ENCODE peak calls at places on chromosomes 11 and 22, in nine cellular contexts. One of them, this sample, is unnamed.

GRCh38 chr11:122069946-122070345 is 46.1 kb downstream of the BLID start:
- DNase-seq in HepG2: peak
- DNase-seq in A549: peak
- DNase-seq in transverse colon: peak
- DNase-seq in stomach: peak
- DNase-seq in tibial nerve: peak
- DNase-seq in GM12878: no peak
- DNase-seq in sigmoid colon: peak
- DNase-seq in suprapubic skin: no peak
- DNase-seq in this sample: peak

GRCh38 chr22:27100789-27101188 is 443.4 kb downstream of the MIAT start:
- DNase-seq in HepG2: no peak
- DNase-seq in A549: no peak
- DNase-seq in transverse colon: no peak
- DNase-seq in stomach: no peak
- DNase-seq in tibial nerve: no peak
- DNase-seq in GM12878: no peak
- DNase-seq in sigmoid colon: peak
- DNase-seq in suprapubic skin: no peak
- DNase-seq in this sample: peak

GRCh38 chr22:48146426-48146825 is 1384.0 kb downstream of the TBC1D22A start:
- DNase-seq in HepG2: no peak
- DNase-seq in A549: no peak
- DNase-seq in transverse colon: no peak
- DNase-seq in stomach: no peak
- DNase-seq in tibial nerve: no peak
- DNase-seq in GM12878: no peak
- DNase-seq in sigmoid colon: no peak
- DNase-seq in suprapubic skin: peak
- DNase-seq in this sample: no peak

GRCh38 chr22:30298005-30298701 is 8.8 kb upstream of the CASTOR1 start:
- DNase-seq in HepG2: no peak
- DNase-seq in A549: no peak
- DNase-seq in transverse colon: peak
- DNase-seq in stomach: peak
- DNase-seq in tibial nerve: no peak
- DNase-seq in GM12878: no peak
- DNase-seq in sigmoid colon: no peak
- DNase-seq in suprapubic skin: no peak
- DNase-seq in this sample: no peak

GRCh38 chr11:129992161-129992944 is 10.3 kb downstream of the PRDM10 start:
- DNase-seq in HepG2: peak
- DNase-seq in A549: peak
- DNase-seq in transverse colon: peak
- DNase-seq in stomach: peak
- DNase-seq in tibial nerve: no peak
- DNase-seq in GM12878: no peak
- DNase-seq in sigmoid colon: no peak
- DNase-seq in suprapubic skin: no peak
- DNase-seq in this sample: no peak

GRCh38 chr22:43225609-43226008 is 38.7 kb upstream of the TTLL12 start:
- DNase-seq in HepG2: no peak
- DNase-seq in A549: no peak
- DNase-seq in transverse colon: no peak
- DNase-seq in stomach: no peak
- DNase-seq in tibial nerve: no peak
- DNase-seq in GM12878: no peak
- DNase-seq in sigmoid colon: no peak
- DNase-seq in suprapubic skin: no peak
- DNase-seq in this sample: no peak

GRCh38 chr22:46057762-46058420 is 80.9 kb upstream of the WNT7B start:
- DNase-seq in HepG2: no peak
- DNase-seq in A549: no peak
- DNase-seq in transverse colon: peak
- DNase-seq in stomach: peak
- DNase-seq in tibial nerve: peak
- DNase-seq in GM12878: peak
- DNase-seq in sigmoid colon: peak
- DNase-seq in suprapubic skin: peak
- DNase-seq in this sample: peak

GRCh38 chr22:46688949-46689348 is 49.1 kb downstream of the CERK start:
- DNase-seq in HepG2: no peak
- DNase-seq in A549: no peak
- DNase-seq in transverse colon: peak
- DNase-seq in stomach: peak
- DNase-seq in tibial nerve: no peak
- DNase-seq in GM12878: no peak
- DNase-seq in sigmoid colon: no peak
- DNase-seq in suprapubic skin: no peak
- DNase-seq in this sample: no peak

GRCh38 chr11:62556872-62557631 is 10.4 kb upstream of the AHNAK start:
- DNase-seq in HepG2: no peak
- DNase-seq in A549: no peak
- DNase-seq in transverse colon: peak
- DNase-seq in stomach: no peak
- DNase-seq in tibial nerve: no peak
- DNase-seq in GM12878: peak
- DNase-seq in sigmoid colon: no peak
- DNase-seq in suprapubic skin: no peak
- DNase-seq in this sample: no peak

GRCh38 chr22:30240541-30241417 is 5.8 kb downstream of the LIF start:
- DNase-seq in HepG2: no peak
- DNase-seq in A549: no peak
- DNase-seq in transverse colon: no peak
- DNase-seq in stomach: no peak
- DNase-seq in tibial nerve: no peak
- DNase-seq in GM12878: no peak
- DNase-seq in sigmoid colon: no peak
- DNase-seq in suprapubic skin: no peak
- DNase-seq in this sample: no peak

GRCh38 chr11:20088368-20089260 is 71.7 kb downstream of the DBX1 start:
- DNase-seq in HepG2: no peak
- DNase-seq in A549: no peak
- DNase-seq in transverse colon: no peak
- DNase-seq in stomach: no peak
- DNase-seq in tibial nerve: no peak
- DNase-seq in GM12878: no peak
- DNase-seq in sigmoid colon: no peak
- DNase-seq in suprapubic skin: no peak
- DNase-seq in this sample: no peak

GRCh38 chr11:125451400-125452124 is 44.5 kb downstream of the FEZ1 start:
- DNase-seq in HepG2: no peak
- DNase-seq in A549: no peak
- DNase-seq in transverse colon: peak
- DNase-seq in stomach: peak
- DNase-seq in tibial nerve: peak
- DNase-seq in GM12878: no peak
- DNase-seq in sigmoid colon: peak
- DNase-seq in suprapubic skin: peak
- DNase-seq in this sample: peak

GRCh38 chr11:14422052-14422813 is 63.2 kb upstream of the RRAS2 start:
- DNase-seq in HepG2: peak
- DNase-seq in A549: peak
- DNase-seq in transverse colon: peak
- DNase-seq in stomach: peak
- DNase-seq in tibial nerve: peak
- DNase-seq in GM12878: no peak
- DNase-seq in sigmoid colon: peak
- DNase-seq in suprapubic skin: peak
- DNase-seq in this sample: peak

DNA sequence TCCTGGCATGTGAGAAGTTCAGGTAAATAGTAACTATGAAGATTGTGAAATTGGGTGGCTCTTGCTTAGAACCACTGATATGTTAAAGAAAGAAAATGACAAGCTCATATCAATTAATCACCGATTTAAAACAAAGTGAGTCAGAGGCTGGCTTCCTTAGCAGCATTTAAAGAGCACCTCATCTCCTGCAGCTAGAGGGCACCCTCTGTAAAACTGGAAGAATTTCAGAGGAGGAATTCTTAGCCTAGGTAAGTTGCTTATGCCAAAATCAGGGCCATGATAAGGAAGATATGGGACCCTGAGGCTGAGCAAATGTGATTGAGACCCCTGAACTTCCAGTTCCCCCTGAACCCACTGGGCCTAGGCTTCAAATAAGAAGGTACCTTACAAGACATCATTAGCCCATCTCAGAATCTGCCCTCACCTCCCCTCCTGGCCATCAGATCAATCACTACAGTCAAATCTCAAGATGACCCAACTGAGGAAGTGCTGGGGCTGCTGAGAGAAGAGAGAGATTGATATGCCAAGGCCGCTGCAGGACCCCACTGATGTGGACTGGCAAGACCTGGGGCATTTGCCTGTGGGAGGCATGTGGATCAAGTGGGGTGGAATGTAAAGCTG is 8.6 kb upstream of the CD3E start:
- DNase-seq in HepG2: peak
- DNase-seq in A549: no peak
- DNase-seq in transverse colon: peak
- DNase-seq in stomach: peak
- DNase-seq in tibial nerve: no peak
- DNase-seq in GM12878: no peak
- DNase-seq in sigmoid colon: no peak
- DNase-seq in suprapubic skin: no peak
- DNase-seq in this sample: no peak
- TF ChIP-seq CTCF in HepG2: peak
- TF ChIP-seq CTCF in A549: peak
- TF ChIP-seq CTCF in transverse colon: peak
- TF ChIP-seq CTCF in stomach: no peak
- TF ChIP-seq CTCF in tibial nerve: no peak
- TF ChIP-seq CTCF in GM12878: peak
- TF ChIP-seq CTCF in sigmoid colon: no peak
- TF ChIP-seq CTCF in suprapubic skin: peak
- TF ChIP-seq CTCF in this sample: no peak

GRCh38 chr11:95556011-95556341 is 233.6 kb downstream of the FAM76B start:
- DNase-seq in HepG2: no peak
- DNase-seq in A549: no peak
- DNase-seq in transverse colon: no peak
- DNase-seq in stomach: no peak
- DNase-seq in tibial nerve: no peak
- DNase-seq in GM12878: no peak
- DNase-seq in sigmoid colon: no peak
- DNase-seq in suprapubic skin: no peak
- DNase-seq in this sample: no peak

GRCh38 chr11:95559899-95560298 is 229.7 kb downstream of the FAM76B start:
- DNase-seq in HepG2: no peak
- DNase-seq in A549: no peak
- DNase-seq in transverse colon: no peak
- DNase-seq in stomach: no peak
- DNase-seq in tibial nerve: no peak
- DNase-seq in GM12878: no peak
- DNase-seq in sigmoid colon: no peak
- DNase-seq in suprapubic skin: no peak
- DNase-seq in this sample: no peak

GRCh38 chr11:95556342-95557151 is 233.0 kb downstream of the FAM76B start:
- DNase-seq in HepG2: no peak
- DNase-seq in A549: no peak
- DNase-seq in transverse colon: no peak
- DNase-seq in stomach: no peak
- DNase-seq in tibial nerve: no peak
- DNase-seq in GM12878: peak
- DNase-seq in sigmoid colon: no peak
- DNase-seq in suprapubic skin: no peak
- DNase-seq in this sample: no peak
- TF ChIP-seq EP300 in HepG2: no peak
- TF ChIP-seq EP300 in A549: no peak
- TF ChIP-seq EP300 in transverse colon: no peak
- TF ChIP-seq EP300 in stomach: no peak
- TF ChIP-seq EP300 in tibial nerve: peak
- TF ChIP-seq EP300 in GM12878: peak
- TF ChIP-seq EP300 in sigmoid colon: no peak
- TF ChIP-seq EP300 in suprapubic skin: no peak
- TF ChIP-seq EP300 in this sample: no peak

DNA sequence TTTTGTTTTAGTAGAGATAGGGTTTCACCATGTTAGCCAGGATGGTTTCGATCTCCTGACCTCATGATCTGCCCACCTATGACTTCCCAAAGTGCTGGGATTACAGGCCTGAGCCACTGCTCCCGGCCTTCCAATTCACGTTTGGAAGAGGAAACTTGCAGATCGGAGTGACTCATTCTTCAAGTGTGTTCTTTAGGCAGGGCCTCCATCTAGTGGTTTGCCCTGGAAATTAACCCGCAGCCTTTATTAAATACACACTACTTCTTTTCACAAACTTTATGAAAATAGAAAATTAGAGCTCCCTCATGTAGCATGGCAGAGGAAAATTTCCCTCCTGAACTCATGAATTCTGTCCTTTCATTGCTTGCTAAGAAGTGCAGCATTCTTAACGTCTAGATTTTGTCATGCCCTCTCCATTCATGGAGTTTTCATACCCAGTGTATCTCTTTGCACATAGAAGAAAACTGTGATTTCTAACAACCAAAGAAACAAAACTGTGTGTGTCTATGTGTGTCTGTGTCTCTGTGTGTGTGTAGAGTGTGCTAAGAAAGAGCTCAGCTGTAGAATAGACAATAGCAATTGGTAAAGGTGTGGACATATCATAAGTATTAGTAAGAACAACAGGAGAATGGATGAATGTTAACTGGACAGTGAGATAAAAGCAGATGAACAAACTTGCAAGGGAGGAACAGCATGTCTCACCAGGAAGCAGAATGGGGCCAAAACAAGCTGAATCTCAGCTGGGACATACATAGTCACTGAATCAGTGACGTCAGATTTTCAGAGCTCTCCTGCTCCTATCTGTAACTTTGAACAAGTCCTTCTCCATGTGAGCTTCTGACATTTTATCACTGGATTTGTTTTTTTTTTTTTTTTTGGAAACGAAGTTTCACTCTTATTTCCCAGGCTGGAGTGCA is 118.4 kb downstream of the BBOX1 start:
- DNase-seq in HepG2: peak
- DNase-seq in A549: peak
- DNase-seq in transverse colon: peak
- DNase-seq in stomach: peak
- DNase-seq in tibial nerve: peak
- DNase-seq in GM12878: no peak
- DNase-seq in sigmoid colon: peak
- DNase-seq in suprapubic skin: no peak
- DNase-seq in this sample: peak
- TF ChIP-seq POLR2A in HepG2: no peak
- TF ChIP-seq POLR2A in A549: no peak
- TF ChIP-seq POLR2A in transverse colon: no peak
- TF ChIP-seq POLR2A in stomach: no peak
- TF ChIP-seq POLR2A in tibial nerve: no peak
- TF ChIP-seq POLR2A in GM12878: no peak
- TF ChIP-seq POLR2A in sigmoid colon: no peak
- TF ChIP-seq POLR2A in suprapubic skin: no peak
- TF ChIP-seq POLR2A in this sample: no peak

DNA sequence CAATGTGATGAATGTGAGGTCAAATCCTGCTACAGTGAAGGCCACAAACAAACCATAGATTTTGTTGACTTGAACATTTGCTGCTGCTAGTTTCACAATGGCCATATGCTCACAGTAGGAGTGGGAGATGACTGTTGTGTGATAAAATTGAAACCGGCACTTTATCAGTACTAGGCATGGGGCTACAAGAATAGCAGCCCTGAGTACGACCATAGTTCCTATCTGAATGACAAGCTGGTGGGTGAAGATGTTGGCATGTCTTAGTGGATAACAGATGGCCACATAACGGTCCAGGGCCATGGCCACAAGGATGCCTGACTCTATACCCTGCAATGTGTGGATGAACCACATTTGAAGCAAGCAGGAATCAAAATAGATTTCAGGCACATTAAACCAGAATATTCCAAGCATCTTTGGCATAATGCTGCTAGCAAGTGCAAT is 2.8 kb downstream of the OR52A1 start:
- DNase-seq in HepG2: no peak
- DNase-seq in A549: no peak
- DNase-seq in transverse colon: no peak
- DNase-seq in stomach: no peak
- DNase-seq in tibial nerve: no peak
- DNase-seq in GM12878: no peak
- DNase-seq in sigmoid colon: no peak
- DNase-seq in suprapubic skin: no peak
- DNase-seq in this sample: no peak
- TF ChIP-seq CTCF in HepG2: no peak
- TF ChIP-seq CTCF in A549: no peak
- TF ChIP-seq CTCF in transverse colon: no peak
- TF ChIP-seq CTCF in stomach: no peak
- TF ChIP-seq CTCF in tibial nerve: no peak
- TF ChIP-seq CTCF in GM12878: no peak
- TF ChIP-seq CTCF in sigmoid colon: no peak
- TF ChIP-seq CTCF in suprapubic skin: no peak
- TF ChIP-seq CTCF in this sample: no peak

This sample was measured in ovary.